ENCODE peak calls at places on chromosome 21, in five cellular contexts. E is body of pancreas; O is OCI-LY7; P is left colon; N is stimulated activated CD8-positive, alpha-beta memory T cell treated with anti-CD3 and anti-CD28 coated beads, Interleukin-2, amount 100 ng/mL, for 1 hour. B is an unnamed sample.

GRCh38 chr21:33848252-33848953 is 67.2 kb downstream of the ATP5PO start:
- DNase-seq in E (no peak), O (peak; percentile 14), P (no peak), N (no peak), B (no peak)

GRCh38 chr21:35923971-35924370 is 136.4 kb downstream of the SETD4 start:
- DNase-seq in E (no peak), O (no peak), P (no peak), N (no peak), B (no peak)

GRCh38 chr21:44364151-44365053 is 11.0 kb downstream of the TRPM2 start:
- DNase-seq in E (no peak), O (no peak), P (peak; percentile 13), N (no peak), B (no peak)

GRCh38 chr21:42591170-42591869 is 62.1 kb upstream of the PDE9A start:
- DNase-seq in E (no peak), O (no peak), P (no peak), N (no peak), B (no peak)

GRCh38 chr21:17270234-17270633 is 242.6 kb upstream of the CXADR start:
- DNase-seq in E (peak; percentile 24), O (peak; percentile 12), P (no peak), N (no peak), B (peak; percentile 56)

GRCh38 chr21:42157606-42158310 is 61.2 kb upstream of the ABCG1 start:
- DNase-seq in E (no peak), O (no peak), P (no peak), N (no peak), B (no peak)

GRCh38 chr21:16563111-16563510 is 833.3 kb downstream of the USP25 start:
- DNase-seq in E (no peak), O (no peak), P (no peak), N (no peak), B (no peak)

GRCh38 chr21:35801388-35801787 is 258.9 kb downstream of the SETD4 start:
- DNase-seq in E (no peak), O (peak; percentile 76), P (no peak), N (no peak), B (no peak)

GRCh38 chr21:27759091-27759659 is 792.3 kb upstream of the ADAMTS5 start:
- DNase-seq in E (peak; percentile 53), O (no peak), P (peak; percentile 38), N (no peak), B (peak; percentile 41)

GRCh38 chr21:33229099-33229775 is 501 bp upstream of the IFNAR2 start:
- DNase-seq in E (no peak), O (no peak), P (no peak), N (no peak), B (no peak)

GRCh38 chr21:37587203-37587602 is 220.6 kb downstream of the DYRK1A start:
- DNase-seq in E (no peak), O (no peak), P (no peak), N (no peak), B (no peak)

GRCh38 chr21:43908167-43908566 is 43.1 kb downstream of the AGPAT3 start:
- DNase-seq in E (no peak), O (no peak), P (no peak), N (no peak), B (no peak)

GRCh38 chr21:30988706-30989105 is 49.6 kb downstream of the KRTAP19-8 start:
- DNase-seq in E (no peak), O (no peak), P (no peak), N (no peak), B (no peak)

GRCh38 chr21:23939369-23940065 is 1667.8 kb downstream of the MRPL39 start:
- DNase-seq in E (no peak), O (no peak), P (no peak), N (no peak), B (no peak)

GRCh38 chr21:25733859-25734653 is 648 bp downstream of the ATP5PF start:
- DNase-seq in E (peak; percentile 16), O (peak; percentile 43), P (no peak), N (no peak), B (peak; percentile 62)

GRCh38 chr21:43280949-43281633 is 112.3 kb downstream of the CRYAA start:
- DNase-seq in E (no peak), O (no peak), P (no peak), N (no peak), B (no peak)

GRCh38 chr21:15775981-15776380 is 46.2 kb downstream of the USP25 start:
- DNase-seq in E (no peak), O (no peak), P (no peak), N (no peak), B (no peak)

GRCh38 chr21:36321325-36322082 is 1.5 kb downstream of the MORC3 start:
- DNase-seq in E (peak; percentile 34), O (peak; percentile 38), P (no peak), N (no peak), B (peak; percentile 42)

GRCh38 chr21:27572681-27573080 is 605.8 kb upstream of the ADAMTS5 start:
- DNase-seq in E (no peak), O (no peak), P (no peak), N (no peak), B (no peak)